ENCODE peak calls at places on chromosomes 1 and 21, in eight cellular contexts. G is activated T-cell treated with anti-CD3 and anti-CD28 coated beads for 1 hour; Y is IMR-90; L is GM04504; P is activated gamma-delta T cell treated with anti-CD3 and anti-CD28 coated beads, Interleukin-2, amount 50 U/mL, for 16 hours; K is activated CD4-positive, alpha-beta memory T cell treated with anti-CD3 and anti-CD28 coated beads, Interleukin-2, amount 10 ng/mL, durations not matched to agents 7 days and 5 days; F is frontal cortex; T is testis. D is an unnamed sample.

GRCh38 chr1:203361843-203362524 is 11.1 kb upstream of the FMOD start:
- DNase-seq in G (no peak), Y (peak), L (no peak), P (no peak), K (no peak), F (no peak), T (no peak), D (no peak)

GRCh38 chr1:248841702-248842395 is 3.8 kb downstream of the ZNF672 start:
- DNase-seq in G (no peak), Y (peak), L (no peak), P (no peak), K (peak), F (no peak), T (peak), D (no peak)

GRCh38 chr1:240465531-240465940 is 146.4 kb downstream of the GREM2 start:
- DNase-seq in G (no peak), Y (peak), L (no peak), P (no peak), K (no peak), F (no peak), T (no peak), D (no peak)

GRCh38 chr1:67294836-67295622 is 12.6 kb upstream of the IL12RB2 start:
- DNase-seq in G (no peak), Y (no peak), L (no peak), P (no peak), K (peak), F (no peak), T (no peak), D (no peak)

GRCh38 chr1:223143760-223144248 is 756 bp upstream of the TLR5 start:
- DNase-seq in G (peak), Y (no peak), L (no peak), P (no peak), K (no peak), F (no peak), T (peak), D (no peak)

GRCh38 chr1:228478326-228478725 is 8.9 kb upstream of the RNF187 start:
- DNase-seq in G (no peak), Y (no peak), L (no peak), P (no peak), K (no peak), F (no peak), T (no peak), D (no peak)

GRCh38 chr1:203378529-203379271 is 27.8 kb upstream of the FMOD start:
- DNase-seq in G (no peak), Y (peak), L (no peak), P (no peak), K (no peak), F (no peak), T (no peak), D (no peak)

GRCh38 chr1:182765416-182765815 is 24.2 kb upstream of the NPL start:
- DNase-seq in G (no peak), Y (no peak), L (no peak), P (no peak), K (no peak), F (no peak), T (no peak), D (no peak)

GRCh38 chr1:59062743-59063142 is 234.2 kb upstream of the FGGY start:
- DNase-seq in G (no peak), Y (peak), L (no peak), P (no peak), K (no peak), F (no peak), T (peak), D (no peak)

GRCh38 chr1:7539772-7540175 is 231.3 kb upstream of the VAMP3 start:
- DNase-seq in G (no peak), Y (peak), L (no peak), P (no peak), K (peak), F (no peak), T (no peak), D (no peak)

GRCh38 chr1:81708239-81708638 is 92.5 kb upstream of the ADGRL2 start:
- DNase-seq in G (no peak), Y (no peak), L (no peak), P (no peak), K (no peak), F (no peak), T (no peak), D (no peak)

GRCh38 chr21:34128124-34128523 is 54.7 kb downstream of the MRPS6 start:
- DNase-seq in G (no peak), Y (no peak), L (no peak), P (no peak), K (no peak), F (no peak), T (no peak), D (no peak)

GRCh38 chr1:29237906-29238600 is 1.7 kb downstream of the PTPRU start:
- DNase-seq in G (no peak), Y (no peak), L (no peak), P (no peak), K (no peak), F (peak), T (peak), D (no peak)

GRCh38 chr1:222790115-222790514 is 24.7 kb upstream of the DISP1 start:
- DNase-seq in G (no peak), Y (no peak), L (no peak), P (no peak), K (no peak), F (no peak), T (no peak), D (no peak)

GRCh38 chr21:14361958-14362357 is 21.0 kb downstream of the HSPA13 start:
- DNase-seq in G (no peak), Y (no peak), L (no peak), P (no peak), K (no peak), F (no peak), T (no peak), D (no peak)

GRCh38 chr1:111030590-111030989 is 66.9 kb upstream of the LRIF1 start:
- DNase-seq in G (peak), Y (peak), L (peak), P (peak), K (peak), F (no peak), T (peak), D (peak)

GRCh38 chr1:4124631-4125145 is 224.6 kb upstream of the C1orf174 start:
- DNase-seq in G (no peak), Y (no peak), L (no peak), P (no peak), K (no peak), F (no peak), T (no peak), D (no peak)

GRCh38 chr1:28282426-28283407 is 23.4 kb downstream of the SESN2 start:
- DNase-seq in G (no peak), Y (no peak), L (no peak), P (no peak), K (no peak), F (no peak), T (no peak), D (no peak)

GRCh38 chr1:156115514-156116374 is 1.2 kb downstream of the LMNA start:
- DNase-seq in G (no peak), Y (peak), L (peak), P (no peak), K (no peak), F (peak), T (peak), D (peak)

GRCh38 chr1:153494976-153495535 is 34.6 kb upstream of the S100A7 start:
- DNase-seq in G (peak), Y (peak), L (no peak), P (peak), K (peak), F (no peak), T (peak), D (peak)

GRCh38 chr1:55103891-55104290 is 64.5 kb downstream of the PCSK9 start:
- DNase-seq in G (no peak), Y (no peak), L (no peak), P (no peak), K (no peak), F (no peak), T (no peak), D (no peak)

GRCh38 chr1:58778593-58778992 is 5.3 kb downstream of the JUN start:
- DNase-seq in G (no peak), Y (no peak), L (no peak), P (no peak), K (no peak), F (no peak), T (no peak), D (no peak)

GRCh38 chr1:111723871-111724270 is 15.3 kb downstream of the INKA2 start:
- DNase-seq in G (no peak), Y (no peak), L (no peak), P (no peak), K (no peak), F (no peak), T (no peak), D (no peak)

GRCh38 chr1:231959225-231959884 is 332.8 kb downstream of the DISC1 start:
- DNase-seq in G (no peak), Y (no peak), L (peak), P (no peak), K (no peak), F (no peak), T (no peak), D (no peak)